ENCODE peak calls at places on chromosomes 6 and 20, in four cellular contexts. R is mucosa of descending colon, D is SJSA1, X is colonic mucosa. H is an unnamed sample.
A peak's percentile ranks its signal among the peaks of the same experiment; 100 is the strongest.

GRCh38 chr20:367486-367887 is 13.1 kb upstream of the TRIB3 start:
- DNase-seq in R (no peak), D (no peak), X (no peak), H (no peak)

GRCh38 chr6:132669690-132670291 is 10.8 kb upstream of the TAAR1 start:
- DNase-seq in R (no peak), D (no peak), X (no peak), H (peak; percentile 74)

GRCh38 chr6:112343375-112343774 is 3.8 kb upstream of the RFPL4B start:
- DNase-seq in R (no peak), D (no peak), X (no peak), H (no peak)

GRCh38 chr6:155955038-155955437 is 499.4 kb upstream of the NOX3 start:
- DNase-seq in R (no peak), D (no peak), X (no peak), H (no peak)

GRCh38 chr20:3733119-3733995 is 872 bp downstream of the HSPA12B start:
- DNase-seq in R (no peak), D (no peak), X (no peak), H (no peak)

GRCh38 chr6:97465877-97466710 is 183.1 kb upstream of the MMS22L start:
- DNase-seq in R (no peak), D (no peak), X (no peak), H (no peak)

GRCh38 chr6:133899556-133899955 is 10.6 kb downstream of the TCF21 start:
- DNase-seq in R (no peak), D (no peak), X (no peak), H (no peak)

GRCh38 chr20:11132819-11133341 is 459.1 kb upstream of the JAG1 start:
- DNase-seq in R (no peak), D (no peak), X (no peak), H (no peak)

GRCh38 chr6:35091353-35092083 is 49.6 kb downstream of the TCP11 start:
- DNase-seq in R (peak; percentile 38), D (no peak), X (peak; percentile 15), H (no peak)

GRCh38 chr20:37396520-37397075 is 50.7 kb downstream of the SRC start:
- DNase-seq in R (peak; percentile 41), D (no peak), X (no peak), H (no peak)

GRCh38 chr20:37395921-37396519 is 50.1 kb downstream of the SRC start:
- DNase-seq in R (peak; percentile 52), D (no peak), X (no peak), H (no peak)

GRCh38 chr20:37398750-37399621 is 53.0 kb downstream of the SRC start:
- DNase-seq in R (no peak), D (no peak), X (no peak), H (peak; percentile 75)

GRCh38 chr20:37397954-37398749 is 52.2 kb downstream of the SRC start:
- DNase-seq in R (no peak), D (no peak), X (no peak), H (no peak)

DNA sequence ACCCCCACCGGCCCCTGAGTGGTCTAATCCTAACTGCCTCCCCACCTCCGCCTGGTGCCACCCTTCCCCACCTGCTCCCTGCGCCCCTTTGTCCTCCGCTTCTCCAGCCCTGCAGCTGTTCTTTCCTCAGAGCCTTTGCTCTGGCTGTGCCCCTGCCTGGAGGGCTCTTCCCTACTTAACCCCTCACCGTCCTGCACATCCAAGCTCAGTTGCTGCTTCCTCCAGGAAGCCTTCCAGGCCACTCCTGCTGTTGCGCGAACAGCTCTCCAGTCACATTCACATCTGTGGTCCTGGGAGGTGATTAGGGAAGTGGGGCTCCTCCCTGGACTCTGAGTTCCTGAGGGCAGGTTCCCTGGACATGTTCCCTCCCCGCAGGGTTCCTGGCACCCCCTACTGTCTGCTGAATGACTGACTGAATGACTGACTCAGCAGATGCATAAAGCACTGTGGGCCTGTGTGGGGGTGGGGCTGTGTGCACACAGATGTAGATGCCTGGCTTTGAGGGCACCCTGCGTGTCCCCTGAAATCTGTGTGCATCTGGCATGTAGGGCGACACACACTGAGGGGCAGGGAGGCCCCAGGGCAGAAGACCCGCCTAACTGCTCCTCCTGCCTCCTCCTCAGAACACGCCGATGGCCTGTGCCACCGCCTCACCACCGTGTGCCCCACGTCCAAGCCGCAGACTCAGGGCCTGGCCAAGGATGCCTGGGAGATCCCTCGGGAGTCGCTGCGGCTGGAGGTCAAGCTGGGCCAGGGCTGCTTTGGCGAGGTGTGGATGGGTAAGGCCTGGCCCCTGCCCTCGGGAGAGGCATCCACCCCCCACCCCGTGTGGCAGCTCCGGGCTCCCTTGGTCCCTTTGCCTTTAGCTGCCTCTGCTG is 51.4 kb downstream of the SRC start:
- DNase-seq in R (peak; percentile 52), D (no peak), X (no peak), H (no peak)
- H3K4me3 ChIP-seq in R (no peak overlapping the region), D (no peak overlapping the region), X (no peak overlapping the region), H (no peak overlapping the region)

GRCh38 chr6:16137451-16137801 is 8.5 kb downstream of the MYLIP start:
- DNase-seq in R (no peak), D (no peak), X (no peak), H (no peak)
- H3K4me1 ChIP-seq in R (peaks cover 63% of the 10 kb centered on the region), D (peaks cover 15% of the 10 kb centered on the region), X (peaks cover 33% of the 10 kb centered on the region), H (peaks cover 24% of the 10 kb centered on the region)

GRCh38 chr6:90703383-90703782 is 116.5 kb upstream of the MAP3K7 start:
- DNase-seq in R (no peak), D (no peak), X (no peak), H (no peak)
- H3K9me3 ChIP-seq in R (no peaks in the 10 kb centered on the region), D (no peaks in the 10 kb centered on the region), X (no peaks in the 10 kb centered on the region), H (no peaks in the 10 kb centered on the region)

GRCh38 chr6:64326939-64327338 is 691.3 kb downstream of the PHF3 start:
- DNase-seq in R (no peak), D (no peak), X (no peak), H (no peak)

GRCh38 chr6:64335195-64335594 is 699.6 kb downstream of the PHF3 start:
- DNase-seq in R (no peak), D (no peak), X (no peak), H (no peak)

GRCh38 chr6:64334646-64335045 is 699.0 kb downstream of the PHF3 start:
- DNase-seq in R (no peak), D (no peak), X (no peak), H (no peak)

GRCh38 chr6:64325093-64325492 is 689.5 kb downstream of the PHF3 start:
- DNase-seq in R (no peak), D (no peak), X (no peak), H (no peak)

GRCh38 chr6:64330694-64331309 is 695.2 kb downstream of the PHF3 start:
- DNase-seq in R (peak; percentile 51), D (peak; percentile 56), X (peak; percentile 87), H (peak; percentile 13)
- H3K4me3 ChIP-seq in R (no peak overlapping the region), D (no peak overlapping the region), X (no peak overlapping the region), H (no peak overlapping the region)

H was measured in small intestine.